ENCODE peak calls at places on chromosomes 13 and 19, in six cellular contexts. A is naive thymus-derived CD4-positive, alpha-beta T cell; C is CD4-positive, alpha-beta T cell; Z is PC-3; Q is right cardiac atrium; V is gastroesophageal sphincter. M is an unnamed sample.

GRCh38 chr13:21149568-21149967 is 26.8 kb downstream of the SKA3 start:
- ATAC-seq in Q (peak; percentile 55), C (no peak), V (no peak), A (no peak), Z (peak; percentile 42), M (peak; percentile 52)

GRCh38 chr13:51297556-51297955 is 41.9 kb upstream of the SERPINE3 start:
- ATAC-seq in Z (no peak), C (no peak), A (no peak), Q (no peak), V (no peak), M (no peak)

GRCh38 chr19:28971011-28971410 is 241.9 kb downstream of the UQCRFS1 start:
- ATAC-seq in Z (no peak), V (no peak), Q (no peak), C (no peak), A (no peak), M (no peak)

GRCh38 chr19:19558055-19558454 is 20.0 kb downstream of the CILP2 start:
- ATAC-seq in A (no peak), Z (no peak), C (no peak), V (no peak), Q (no peak), M (no peak)

GRCh38 chr13:21596722-21597121 is 7.2 kb downstream of the MICU2 start:
- ATAC-seq in V (no peak), A (no peak), Q (no peak), Z (no peak), C (no peak), M (no peak)

GRCh38 chr13:90461398-90461797 is 886.1 kb upstream of the MIR17HG start:
- ATAC-seq in V (no peak), A (no peak), Q (no peak), C (no peak), Z (no peak), M (no peak)

GRCh38 chr19:2977686-2978466 is 512 bp downstream of the TLE6 start:
- ATAC-seq in C (no peak), Q (no peak), V (no peak), Z (peak; percentile 4), A (no peak), M (no peak)

GRCh38 chr19:42196011-42197001 is 21.2 kb downstream of the DEDD2 start:
- ATAC-seq in Z (no peak), A (no peak), Q (no peak), C (no peak), V (no peak), M (no peak)

GRCh38 chr19:35164418-35164817 is 9.9 kb downstream of the FXYD5 start:
- ATAC-seq in A (no peak), Z (no peak), V (no peak), Q (no peak), C (no peak), M (no peak)

GRCh38 chr19:54804101-54804500 is 691 bp downstream of the KIR2DL4 start:
- ATAC-seq in Z (no peak), C (no peak), V (no peak), A (peak; percentile 24), Q (no peak), M (no peak)

GRCh38 chr13:113754691-113755090 is 4.3 kb upstream of the TMEM255B start:
- ATAC-seq in Q (no peak), Z (no peak), A (no peak), C (no peak), V (no peak), M (no peak)